ENCODE peak calls at places on chromosomes 6 and 20, in eight cellular contexts. One of them, this sample, is unnamed.

GRCh38 chr6:42088101-42088591 is 37.8 kb downstream of the TAF8 start:
- DNase-seq in fibroblast of lung: peak; percentile 56
- DNase-seq in lower lobe of right lung: no peak
- DNase-seq in upper lobe of left lung: no peak
- DNase-seq in psoas muscle: no peak
- DNase-seq in foreskin keratinocyte: peak; percentile 34
- DNase-seq in body of pancreas: no peak
- DNase-seq in uterus: no peak
- DNase-seq in this sample: no peak

GRCh38 chr6:142833054-142833453 is 111.9 kb downstream of the HIVEP2 start:
- DNase-seq in fibroblast of lung: peak; percentile 93
- DNase-seq in lower lobe of right lung: no peak
- DNase-seq in upper lobe of left lung: no peak
- DNase-seq in psoas muscle: no peak
- DNase-seq in foreskin keratinocyte: peak; percentile 88
- DNase-seq in body of pancreas: no peak
- DNase-seq in uterus: no peak
- DNase-seq in this sample: no peak

GRCh38 chr6:21556968-21557721 is 36.4 kb upstream of the SOX4 start:
- DNase-seq in fibroblast of lung: no peak
- DNase-seq in lower lobe of right lung: no peak
- DNase-seq in upper lobe of left lung: no peak
- DNase-seq in psoas muscle: no peak
- DNase-seq in foreskin keratinocyte: no peak
- DNase-seq in body of pancreas: peak; percentile 44
- DNase-seq in uterus: no peak
- DNase-seq in this sample: no peak

GRCh38 chr20:57114290-57115005 is 152.0 kb downstream of the BMP7 start:
- DNase-seq in fibroblast of lung: no peak
- DNase-seq in lower lobe of right lung: no peak
- DNase-seq in upper lobe of left lung: no peak
- DNase-seq in psoas muscle: no peak
- DNase-seq in foreskin keratinocyte: no peak
- DNase-seq in body of pancreas: no peak
- DNase-seq in uterus: no peak
- DNase-seq in this sample: no peak

GRCh38 chr20:48995599-48995998 is 50.5 kb upstream of the CSE1L start:
- DNase-seq in fibroblast of lung: no peak
- DNase-seq in lower lobe of right lung: no peak
- DNase-seq in upper lobe of left lung: no peak
- DNase-seq in psoas muscle: no peak
- DNase-seq in foreskin keratinocyte: no peak
- DNase-seq in body of pancreas: no peak
- DNase-seq in uterus: no peak
- DNase-seq in this sample: no peak

GRCh38 chr6:149846321-149846720 is 17.8 kb downstream of the LRP11 start:
- DNase-seq in fibroblast of lung: peak; percentile 71
- DNase-seq in lower lobe of right lung: peak; percentile 77
- DNase-seq in upper lobe of left lung: peak; percentile 73
- DNase-seq in psoas muscle: peak; percentile 73
- DNase-seq in foreskin keratinocyte: no peak
- DNase-seq in body of pancreas: peak; percentile 46
- DNase-seq in uterus: peak; percentile 25
- DNase-seq in this sample: no peak

GRCh38 chr6:18265099-18265372 is 706 bp upstream of the DEK start:
- DNase-seq in fibroblast of lung: no peak
- DNase-seq in lower lobe of right lung: no peak
- DNase-seq in upper lobe of left lung: no peak
- DNase-seq in psoas muscle: no peak
- DNase-seq in foreskin keratinocyte: no peak
- DNase-seq in body of pancreas: no peak
- DNase-seq in uterus: no peak
- DNase-seq in this sample: no peak

GRCh38 chr6:41976794-41977484 is 35.3 kb upstream of the CCND3 start:
- DNase-seq in fibroblast of lung: peak; percentile 64
- DNase-seq in lower lobe of right lung: no peak
- DNase-seq in upper lobe of left lung: peak; percentile 15
- DNase-seq in psoas muscle: no peak
- DNase-seq in foreskin keratinocyte: no peak
- DNase-seq in body of pancreas: no peak
- DNase-seq in uterus: no peak
- DNase-seq in this sample: no peak

GRCh38 chr6:132333639-132334516 is 67.4 kb downstream of the MOXD1 start:
- DNase-seq in fibroblast of lung: peak; percentile 75
- DNase-seq in lower lobe of right lung: no peak
- DNase-seq in upper lobe of left lung: no peak
- DNase-seq in psoas muscle: no peak
- DNase-seq in foreskin keratinocyte: peak; percentile 88
- DNase-seq in body of pancreas: peak; percentile 72
- DNase-seq in uterus: peak; percentile 33
- DNase-seq in this sample: no peak

GRCh38 chr6:19052219-19052618 is 665.1 kb downstream of the RNF144B start:
- DNase-seq in fibroblast of lung: peak; percentile 33
- DNase-seq in lower lobe of right lung: no peak
- DNase-seq in upper lobe of left lung: no peak
- DNase-seq in psoas muscle: no peak
- DNase-seq in foreskin keratinocyte: peak; percentile 15
- DNase-seq in body of pancreas: no peak
- DNase-seq in uterus: no peak
- DNase-seq in this sample: no peak

GRCh38 chr6:41502607-41503434 is 43.4 kb upstream of the FOXP4 start:
- DNase-seq in fibroblast of lung: no peak
- DNase-seq in lower lobe of right lung: peak; percentile 52
- DNase-seq in upper lobe of left lung: peak; percentile 58
- DNase-seq in psoas muscle: peak; percentile 61
- DNase-seq in foreskin keratinocyte: no peak
- DNase-seq in body of pancreas: no peak
- DNase-seq in uterus: peak; percentile 50
- DNase-seq in this sample: no peak

GRCh38 chr20:19889011-19889953 is 127.9 kb upstream of the NAA20 start:
- DNase-seq in fibroblast of lung: peak; percentile 70
- DNase-seq in lower lobe of right lung: no peak
- DNase-seq in upper lobe of left lung: no peak
- DNase-seq in psoas muscle: peak; percentile 75
- DNase-seq in foreskin keratinocyte: no peak
- DNase-seq in body of pancreas: peak; percentile 49
- DNase-seq in uterus: peak; percentile 60
- DNase-seq in this sample: no peak

GRCh38 chr20:43511879-43512278 is 4.4 kb downstream of the L3MBTL1 start:
- DNase-seq in fibroblast of lung: no peak
- DNase-seq in lower lobe of right lung: no peak
- DNase-seq in upper lobe of left lung: no peak
- DNase-seq in psoas muscle: no peak
- DNase-seq in foreskin keratinocyte: no peak
- DNase-seq in body of pancreas: no peak
- DNase-seq in uterus: no peak
- DNase-seq in this sample: no peak

GRCh38 chr20:53611449-53611894 is 17.8 kb upstream of the ZNF217 start:
- DNase-seq in fibroblast of lung: peak; percentile 99
- DNase-seq in lower lobe of right lung: no peak
- DNase-seq in upper lobe of left lung: peak; percentile 49
- DNase-seq in psoas muscle: no peak
- DNase-seq in foreskin keratinocyte: peak; percentile 87
- DNase-seq in body of pancreas: no peak
- DNase-seq in uterus: peak; percentile 66
- DNase-seq in this sample: no peak

GRCh38 chr6:16239798-16240123 is 1.4 kb downstream of the GMPR start:
- DNase-seq in fibroblast of lung: peak; percentile 48
- DNase-seq in lower lobe of right lung: no peak
- DNase-seq in upper lobe of left lung: no peak
- DNase-seq in psoas muscle: no peak
- DNase-seq in foreskin keratinocyte: no peak
- DNase-seq in body of pancreas: no peak
- DNase-seq in uterus: no peak
- DNase-seq in this sample: no peak

GRCh38 chr20:44780226-44780625 is 30.1 kb downstream of the RIMS4 start:
- DNase-seq in fibroblast of lung: peak; percentile 64
- DNase-seq in lower lobe of right lung: no peak
- DNase-seq in upper lobe of left lung: no peak
- DNase-seq in psoas muscle: no peak
- DNase-seq in foreskin keratinocyte: no peak
- DNase-seq in body of pancreas: peak; percentile 17
- DNase-seq in uterus: no peak
- DNase-seq in this sample: peak; percentile 19

GRCh38 chr20:37543828-37544227 is 16.2 kb upstream of the BLCAP start:
- DNase-seq in fibroblast of lung: peak; percentile 56
- DNase-seq in lower lobe of right lung: no peak
- DNase-seq in upper lobe of left lung: no peak
- DNase-seq in psoas muscle: no peak
- DNase-seq in foreskin keratinocyte: no peak
- DNase-seq in body of pancreas: no peak
- DNase-seq in uterus: no peak
- DNase-seq in this sample: no peak
- TF ChIP-seq CTCF in fibroblast of lung: peak; percentile 67
- TF ChIP-seq CTCF in lower lobe of right lung: no peak
- TF ChIP-seq CTCF in upper lobe of left lung: no peak
- TF ChIP-seq CTCF in psoas muscle: no peak
- TF ChIP-seq CTCF in foreskin keratinocyte: peak; percentile 56
- TF ChIP-seq CTCF in body of pancreas: no peak
- TF ChIP-seq CTCF in uterus: no peak
- TF ChIP-seq CTCF in this sample: no peak

GRCh38 chr6:108171918-108172516 is 6.2 kb downstream of the NR2E1 start:
- DNase-seq in fibroblast of lung: no peak
- DNase-seq in lower lobe of right lung: no peak
- DNase-seq in upper lobe of left lung: no peak
- DNase-seq in psoas muscle: no peak
- DNase-seq in foreskin keratinocyte: no peak
- DNase-seq in body of pancreas: no peak
- DNase-seq in uterus: no peak
- DNase-seq in this sample: no peak

GRCh38 chr6:108174371-108175175 is 8.8 kb downstream of the NR2E1 start:
- DNase-seq in fibroblast of lung: peak; percentile 49
- DNase-seq in lower lobe of right lung: no peak
- DNase-seq in upper lobe of left lung: no peak
- DNase-seq in psoas muscle: no peak
- DNase-seq in foreskin keratinocyte: no peak
- DNase-seq in body of pancreas: no peak
- DNase-seq in uterus: no peak
- DNase-seq in this sample: no peak

GRCh38 chr6:108175592-108176279 is 9.9 kb downstream of the NR2E1 start:
- DNase-seq in fibroblast of lung: no peak
- DNase-seq in lower lobe of right lung: no peak
- DNase-seq in upper lobe of left lung: peak; percentile 49
- DNase-seq in psoas muscle: no peak
- DNase-seq in foreskin keratinocyte: no peak
- DNase-seq in body of pancreas: peak; percentile 57
- DNase-seq in uterus: no peak
- DNase-seq in this sample: no peak

GRCh38 chr6:108176281-108177089 is 10.7 kb downstream of the NR2E1 start:
- DNase-seq in fibroblast of lung: no peak
- DNase-seq in lower lobe of right lung: no peak
- DNase-seq in upper lobe of left lung: no peak
- DNase-seq in psoas muscle: no peak
- DNase-seq in foreskin keratinocyte: no peak
- DNase-seq in body of pancreas: no peak
- DNase-seq in uterus: no peak
- DNase-seq in this sample: no peak

GRCh38 chr6:108175176-108175591 is 9.4 kb downstream of the NR2E1 start:
- DNase-seq in fibroblast of lung: no peak
- DNase-seq in lower lobe of right lung: no peak
- DNase-seq in upper lobe of left lung: no peak
- DNase-seq in psoas muscle: no peak
- DNase-seq in foreskin keratinocyte: no peak
- DNase-seq in body of pancreas: no peak
- DNase-seq in uterus: no peak
- DNase-seq in this sample: no peak
- H3K27me3 ChIP-seq in fibroblast of lung: peaks cover 76% of the 10 kb centered on the region
- H3K27me3 ChIP-seq in lower lobe of right lung: peaks cover 87% of the 10 kb centered on the region
- H3K27me3 ChIP-seq in upper lobe of left lung: peaks cover 59% of the 10 kb centered on the region
- H3K27me3 ChIP-seq in psoas muscle: peaks cover 96% of the 10 kb centered on the region
- H3K27me3 ChIP-seq in foreskin keratinocyte: peaks cover 100% of the 10 kb centered on the region
- H3K27me3 ChIP-seq in body of pancreas: peaks cover 13% of the 10 kb centered on the region
- H3K27me3 ChIP-seq in uterus: peaks cover 8% of the 10 kb centered on the region
- H3K27me3 ChIP-seq in this sample: peaks cover 97% of the 10 kb centered on the region

DNA sequence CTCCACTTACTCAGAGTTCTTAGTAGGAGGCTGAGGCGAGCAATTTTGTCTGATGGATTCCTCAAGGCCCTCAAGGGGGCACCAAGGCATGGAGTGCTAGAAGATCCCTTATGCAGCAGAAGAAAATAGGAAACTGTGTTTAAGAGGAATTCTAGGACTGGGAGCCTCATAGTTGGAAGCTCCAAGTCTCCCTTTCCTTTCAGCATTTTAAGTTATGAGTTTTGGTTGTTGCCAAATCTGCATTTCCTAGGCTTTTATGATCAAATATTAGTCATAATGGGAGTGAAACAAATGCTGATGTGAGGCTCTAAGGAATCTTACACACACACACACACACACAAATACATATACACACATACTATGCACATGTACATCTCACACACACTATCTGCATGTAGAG is 714.0 kb downstream of the UTRN start:
- DNase-seq in fibroblast of lung: no peak
- DNase-seq in lower lobe of right lung: no peak
- DNase-seq in upper lobe of left lung: no peak
- DNase-seq in psoas muscle: no peak
- DNase-seq in foreskin keratinocyte: no peak
- DNase-seq in body of pancreas: no peak
- DNase-seq in uterus: no peak
- DNase-seq in this sample: no peak
- TF ChIP-seq CTCF in fibroblast of lung: peak; percentile 5
- TF ChIP-seq CTCF in lower lobe of right lung: no peak
- TF ChIP-seq CTCF in upper lobe of left lung: no peak
- TF ChIP-seq CTCF in psoas muscle: no peak
- TF ChIP-seq CTCF in foreskin keratinocyte: no peak
- TF ChIP-seq CTCF in body of pancreas: no peak
- TF ChIP-seq CTCF in uterus: no peak
- TF ChIP-seq CTCF in this sample: no peak

GRCh38 chr6:52251113-52251512 is 6.8 kb upstream of the IL17F start:
- DNase-seq in fibroblast of lung: no peak
- DNase-seq in lower lobe of right lung: no peak
- DNase-seq in upper lobe of left lung: no peak
- DNase-seq in psoas muscle: no peak
- DNase-seq in foreskin keratinocyte: no peak
- DNase-seq in body of pancreas: no peak
- DNase-seq in uterus: no peak
- DNase-seq in this sample: no peak
- H3K27me3 ChIP-seq in fibroblast of lung: peaks cover 8% of the 10 kb centered on the region
- H3K27me3 ChIP-seq in lower lobe of right lung: peaks cover 17% of the 10 kb centered on the region
- H3K27me3 ChIP-seq in upper lobe of left lung: no peaks in the 10 kb centered on the region
- H3K27me3 ChIP-seq in psoas muscle: peaks cover 25% of the 10 kb centered on the region
- H3K27me3 ChIP-seq in foreskin keratinocyte: peaks cover 63% of the 10 kb centered on the region
- H3K27me3 ChIP-seq in body of pancreas: no peaks in the 10 kb centered on the region
- H3K27me3 ChIP-seq in uterus: no peaks in the 10 kb centered on the region
- H3K27me3 ChIP-seq in this sample: peaks cover 12% of the 10 kb centered on the region